ENCODE peak calls at places on chromosome 20, in eight cellular contexts. B is CD8-positive, alpha-beta T cell; P is pancreas; C is cardiac muscle cell; W is H9; V is HepG2; U is mammary epithelial cell; O is HFFc6. E is an unnamed sample.

GRCh38 chr20:62969179-62969760 is 16.8 kb downstream of the SLC17A9 start:
- DNase-seq in V (no peak), B (no peak), C (no peak), W (no peak), P (no peak), O (no peak), U (no peak), E (no peak)

GRCh38 chr20:3222635-3223600 is 13.6 kb downstream of the ITPA start:
- DNase-seq in P (no peak), V (peak), C (no peak), O (no peak), U (no peak), B (peak), W (no peak), E (no peak)

GRCh38 chr20:7152071-7152470 is 384.6 kb downstream of the BMP2 start:
- DNase-seq in V (no peak), O (no peak), W (no peak), U (peak), P (no peak), B (no peak), C (no peak), E (no peak)

GRCh38 chr20:36885355-36885754 is 9.4 kb downstream of the TLDC2 start:
- DNase-seq in B (no peak), C (no peak), U (no peak), W (no peak), V (no peak), O (no peak), P (no peak), E (no peak)

GRCh38 chr20:53678315-53678989 is 84.8 kb upstream of the ZNF217 start:
- DNase-seq in B (no peak), V (no peak), U (no peak), C (no peak), O (no peak), P (no peak), W (no peak), E (no peak)

GRCh38 chr20:36862857-36863668 is 12.9 kb upstream of the TLDC2 start:
- DNase-seq in W (no peak), C (peak), O (no peak), B (no peak), P (no peak), U (no peak), V (no peak), E (peak)

GRCh38 chr20:6651016-6651415 is 116.5 kb upstream of the BMP2 start:
- DNase-seq in U (peak), B (no peak), P (no peak), W (no peak), C (no peak), O (no peak), V (no peak), E (no peak)

GRCh38 chr20:44748005-44748370 is 2.3 kb downstream of the KCNK15 start:
- DNase-seq in W (no peak), U (no peak), B (no peak), O (no peak), C (no peak), V (peak), P (no peak), E (no peak)

GRCh38 chr20:41453006-41453950 is 86.7 kb upstream of the EMILIN3 start:
- DNase-seq in C (no peak), P (no peak), U (no peak), O (no peak), V (no peak), W (no peak), B (no peak), E (no peak)

GRCh38 chr20:13119583-13119982 is 101.5 kb upstream of the ISM1 start:
- DNase-seq in O (peak), W (peak), B (peak), U (peak), V (peak), C (peak), P (peak), E (peak)

GRCh38 chr20:31390490-31390889 is at the start of gene DEFB119:
- DNase-seq in U (no peak), P (no peak), V (no peak), B (no peak), W (no peak), C (no peak), O (no peak), E (no peak)

GRCh38 chr20:63454729-63455567 is 17.5 kb downstream of the KCNQ2 start:
- DNase-seq in U (no peak), O (no peak), P (no peak), W (no peak), V (no peak), B (no peak), C (no peak), E (no peak)

GRCh38 chr20:61297981-61298380 is 45.9 kb downstream of the CDH4 start:
- DNase-seq in B (no peak), V (no peak), U (peak), P (no peak), C (no peak), O (no peak), W (no peak), E (no peak)

GRCh38 chr20:23282546-23282945 is 68.0 kb upstream of the NXT1 start:
- DNase-seq in U (no peak), V (no peak), B (no peak), P (no peak), W (no peak), C (no peak), O (no peak), E (no peak)

GRCh38 chr20:48763183-48764030 is 64.4 kb downstream of the PREX1 start:
- DNase-seq in C (no peak), O (no peak), B (no peak), W (no peak), P (no peak), V (no peak), U (no peak), E (no peak)

GRCh38 chr20:53081916-53082863 is 110.0 kb downstream of the TSHZ2 start:
- DNase-seq in V (peak), U (no peak), P (no peak), C (no peak), B (no peak), W (no peak), O (no peak), E (no peak)

GRCh38 chr20:44756956-44757355 is 11.3 kb downstream of the KCNK15 start:
- DNase-seq in V (no peak), C (no peak), W (no peak), O (no peak), P (no peak), U (no peak), B (no peak), E (no peak)

GRCh38 chr20:9051508-9051907 is 17.4 kb upstream of the PLCB4 start:
- DNase-seq in U (peak), C (no peak), W (no peak), O (peak), B (no peak), P (no peak), V (peak), E (no peak)

GRCh38 chr20:35048739-35049138 is 43.9 kb downstream of the TRPC4AP start:
- DNase-seq in V (peak), W (no peak), B (no peak), U (no peak), C (no peak), P (no peak), O (no peak), E (no peak)

GRCh38 chr20:63962426-63963347 is 6.5 kb upstream of the UCKL1 start:
- DNase-seq in U (no peak), P (no peak), V (no peak), O (no peak), C (no peak), B (no peak), W (no peak), E (no peak)

GRCh38 chr20:35333606-35334005 is 41.4 kb upstream of the FAM83C start:
- DNase-seq in U (no peak), C (no peak), V (no peak), B (no peak), O (no peak), W (no peak), P (no peak), E (no peak)

GRCh38 chr20:44848254-44849015 is 37.1 kb upstream of the YWHAB start:
- DNase-seq in P (no peak), W (no peak), V (no peak), O (no peak), U (peak), B (no peak), C (no peak), E (no peak)

GRCh38 chr20:44827401-44827800 is 17.1 kb upstream of the RIMS4 start:
- DNase-seq in U (no peak), C (no peak), P (no peak), V (no peak), O (no peak), W (no peak), B (no peak), E (no peak)

GRCh38 chr20:63317601-63318291 is 24.8 kb downstream of the COL20A1 start:
- DNase-seq in O (no peak), B (no peak), U (no peak), P (no peak), V (no peak), C (no peak), W (no peak), E (no peak)

GRCh38 chr20:24738981-24739633 is 210.0 kb upstream of the CST7 start:
- DNase-seq in V (no peak), O (no peak), U (no peak), P (no peak), B (no peak), C (no peak), W (no peak), E (no peak)

GRCh38 chr20:31987744-31988143 is 19.8 kb downstream of the XKR7 start:
- DNase-seq in C (no peak), P (no peak), W (no peak), O (peak), B (no peak), V (peak), U (peak), E (no peak)

GRCh38 chr20:61993058-61993457 is 72.6 kb downstream of the TAF4 start:
- DNase-seq in W (no peak), V (no peak), B (no peak), O (no peak), P (no peak), C (no peak), U (no peak), E (no peak)

GRCh38 chr20:49850463-49851233 is 38.0 kb downstream of the SLC9A8 start:
- DNase-seq in C (no peak), B (no peak), V (no peak), U (peak), W (no peak), O (peak), P (no peak), E (no peak)

GRCh38 chr20:5550738-5551529 is 199.3 kb upstream of the SHLD1 start:
- DNase-seq in W (no peak), B (no peak), P (no peak), O (no peak), V (no peak), U (no peak), C (peak), E (no peak)

GRCh38 chr20:14441201-14441600 is 103.8 kb upstream of the FLRT3 start:
- DNase-seq in U (peak), P (no peak), V (no peak), O (no peak), W (no peak), B (no peak), C (no peak), E (no peak)

GRCh38 chr20:9036593-9036992 is 32.3 kb upstream of the PLCB4 start:
- DNase-seq in V (no peak), W (no peak), P (no peak), O (no peak), C (no peak), U (no peak), B (no peak), E (no peak)

GRCh38 chr20:53162251-53162835 is 190.2 kb downstream of the TSHZ2 start:
- DNase-seq in P (peak), B (no peak), O (peak), U (peak), W (peak), C (peak), V (no peak), E (peak)

DNA sequence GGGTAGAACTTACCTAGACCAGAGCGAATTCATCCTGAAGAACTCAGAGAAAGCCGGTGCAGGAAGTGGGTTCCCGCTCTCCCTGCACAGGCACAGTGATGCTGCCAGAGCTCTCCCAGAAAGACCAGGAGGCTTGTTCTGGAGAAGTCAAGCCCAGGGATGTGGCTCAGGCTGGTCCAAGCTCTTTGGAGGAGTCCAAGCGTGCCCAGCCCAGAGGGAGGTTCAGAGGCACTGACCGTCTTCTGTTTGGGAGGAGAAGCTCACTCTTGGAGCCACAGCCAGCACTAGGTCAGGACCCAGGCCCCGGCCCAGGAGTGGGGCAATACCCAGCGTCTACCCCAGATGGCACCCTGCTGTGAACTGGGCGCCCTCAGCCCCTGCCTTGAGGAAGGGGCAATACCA is 1.5 kb upstream of the PMEPA1 start:
- DNase-seq in V (no peak), U (no peak), P (no peak), B (no peak), C (no peak), W (no peak), O (no peak), E (peak)
- TF ChIP-seq CTCF in V (no peak), U (no peak), P (no peak), B (no peak), C (no peak), W (no peak), O (peak), E (no peak)

GRCh38 chr20:47300071-47300470 is 56.4 kb downstream of the ZMYND8 start:
- DNase-seq in U (no peak), O (peak), C (no peak), W (no peak), B (no peak), P (no peak), V (no peak), E (no peak)
- TF ChIP-seq CTCF in U (no peak), O (no peak), C (no peak), W (no peak), B (no peak), P (no peak), V (no peak), E (no peak)

DNA sequence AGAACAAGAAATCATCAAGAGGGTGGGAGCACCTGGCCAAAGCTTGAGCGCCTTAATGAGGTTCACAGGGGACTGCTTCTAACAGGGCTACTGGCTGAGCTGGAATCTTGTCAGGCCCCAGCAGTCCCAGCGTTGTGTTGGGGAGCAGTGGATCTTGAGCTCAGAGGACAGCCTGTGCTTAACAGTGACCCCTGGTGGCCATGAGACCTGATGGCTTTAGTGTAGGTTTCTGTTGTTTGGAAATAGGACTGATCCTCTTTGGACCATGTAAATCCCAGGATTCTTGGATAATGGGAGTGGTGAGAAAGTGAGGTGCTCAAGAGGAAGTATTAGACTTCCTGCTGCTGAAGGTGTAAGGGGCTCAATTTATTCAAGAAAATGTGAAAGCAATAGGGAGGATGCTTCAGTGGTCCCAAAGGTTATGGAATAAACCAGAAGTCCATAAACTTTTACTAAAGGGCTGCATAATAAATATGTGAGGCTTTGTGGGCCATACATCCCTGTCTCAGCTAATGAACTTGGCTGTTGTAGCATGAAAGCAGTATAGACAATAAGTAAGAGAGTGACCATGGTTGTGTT is 216.2 kb downstream of the NFATC2 start:
- DNase-seq in U (no peak), P (no peak), C (peak), W (peak), V (peak), B (peak), O (peak), E (peak)
- TF ChIP-seq CTCF in U (peak), P (no peak), C (peak), W (peak), V (peak), B (no peak), O (peak), E (peak)

DNA sequence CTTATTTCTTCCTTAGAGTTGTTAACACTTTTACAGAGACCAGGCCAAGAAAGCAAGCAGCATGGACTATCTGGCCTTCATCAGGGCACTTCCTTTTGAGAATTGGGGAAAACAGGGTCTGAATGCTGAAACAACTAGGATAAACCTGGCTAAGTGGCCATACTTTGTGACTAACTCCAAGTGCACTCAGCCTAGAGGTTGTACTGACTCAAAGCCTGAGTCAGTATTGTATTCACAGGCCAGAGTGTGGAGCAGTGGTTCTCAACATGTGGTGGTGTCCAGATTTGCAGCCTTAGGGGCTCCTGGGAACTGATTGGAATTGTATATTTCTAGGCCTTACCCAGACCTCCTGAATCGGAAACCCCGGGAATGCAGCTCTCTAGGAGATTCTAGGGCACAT is 20.1 kb downstream of the SEC23B start:
- DNase-seq in C (no peak), U (peak), B (no peak), V (no peak), P (no peak), O (peak), W (no peak), E (no peak)
- TF ChIP-seq CTCF in C (no peak), U (no peak), B (no peak), V (no peak), P (no peak), O (no peak), W (no peak), E (no peak)

DNA sequence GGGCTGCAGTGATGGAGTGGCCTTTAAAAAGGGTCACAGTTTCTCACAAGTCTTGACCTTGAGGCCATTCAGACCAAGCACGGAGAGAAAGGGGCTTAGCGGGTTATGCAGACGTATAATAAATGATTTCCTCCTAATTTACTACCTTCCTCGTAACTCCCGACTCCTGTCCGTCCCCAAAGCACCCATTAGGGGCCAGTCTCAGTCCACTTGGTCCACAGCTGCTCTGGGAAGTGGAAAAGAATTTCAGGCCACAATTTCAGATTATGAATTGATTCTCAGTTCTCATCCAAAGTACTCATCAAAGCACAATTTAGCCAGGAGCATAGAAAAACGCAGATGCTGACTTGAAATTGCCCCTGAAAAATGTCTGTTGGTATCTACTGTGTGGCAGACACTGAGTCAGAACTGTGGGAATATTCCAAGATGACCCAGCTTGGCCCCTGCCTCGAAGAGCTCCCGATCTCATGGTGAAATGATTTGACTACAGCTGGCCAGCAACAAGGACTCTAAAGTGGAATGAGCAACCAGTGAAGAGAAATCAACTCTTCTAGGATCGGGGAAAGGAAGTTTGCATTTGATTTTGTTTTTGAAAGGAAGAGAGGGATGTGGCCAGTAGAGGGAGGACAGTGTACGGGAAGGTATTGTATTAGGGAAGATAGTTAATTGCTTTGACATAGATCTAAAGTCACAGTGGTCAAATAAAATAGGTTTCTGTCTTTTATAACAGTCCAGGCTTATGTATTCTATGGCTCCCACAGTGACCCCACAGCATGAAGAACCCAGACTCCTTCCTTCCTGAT is 15.2 kb upstream of the STK35 start:
- DNase-seq in V (no peak), C (no peak), U (no peak), B (no peak), W (no peak), P (no peak), O (no peak), E (no peak)
- TF ChIP-seq CTCF in V (no peak), C (peak), U (peak), B (no peak), W (no peak), P (no peak), O (peak), E (peak)

GRCh38 chr20:58988565-58988882 is 7.5 kb downstream of the NELFCD start:
- DNase-seq in C (no peak), B (no peak), P (peak), O (no peak), W (no peak), V (no peak), U (no peak), E (peak)

GRCh38 chr20:58985656-58986055 is 4.6 kb downstream of the NELFCD start:
- DNase-seq in V (no peak), W (no peak), B (no peak), U (no peak), O (no peak), C (no peak), P (no peak), E (no peak)

GRCh38 chr20:58987790-58988564 is 6.9 kb downstream of the NELFCD start:
- DNase-seq in P (peak), W (no peak), U (no peak), V (no peak), B (no peak), C (no peak), O (no peak), E (peak)

GRCh38 chr20:58986286-58986967 is 5.4 kb downstream of the NELFCD start:
- DNase-seq in B (no peak), V (no peak), P (no peak), W (no peak), O (no peak), U (no peak), C (no peak), E (peak)

DNA sequence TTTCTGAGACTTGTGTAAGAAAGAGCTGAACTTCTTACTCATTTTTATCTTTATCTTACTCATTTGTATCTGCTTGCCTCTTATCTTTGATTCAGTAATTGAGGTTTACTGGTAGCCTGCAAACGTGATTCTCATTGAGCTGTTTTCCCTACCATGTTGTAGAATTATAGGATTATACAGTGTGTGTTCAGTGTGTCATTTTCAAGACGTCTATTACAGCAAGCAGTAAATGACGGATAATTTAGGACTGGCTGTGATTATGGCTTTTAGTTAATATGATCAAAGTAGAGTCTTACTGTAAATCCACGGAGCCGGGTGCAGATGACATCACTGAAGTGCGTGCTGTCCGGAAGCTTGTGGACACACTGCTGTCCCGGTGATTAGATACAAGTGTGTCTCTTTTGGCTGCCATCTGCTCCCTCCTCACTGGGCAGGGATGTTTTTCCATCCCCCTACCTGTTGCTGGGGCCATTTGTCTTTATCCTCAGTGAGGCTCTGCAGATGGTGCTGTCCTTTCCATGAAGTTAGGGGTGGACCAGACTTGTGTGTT is 6.0 kb downstream of the NELFCD start:
- DNase-seq in W (no peak), B (no peak), C (no peak), U (no peak), P (peak), V (no peak), O (no peak), E (peak)
- TF ChIP-seq CTCF in W (no peak), B (no peak), C (no peak), U (no peak), P (no peak), V (no peak), O (no peak), E (no peak)

GRCh38 chr20:46939031-46939430 is 44.4 kb downstream of the EYA2 start:
- DNase-seq in W (peak), B (no peak), O (peak), U (no peak), P (no peak), V (peak), C (no peak), E (peak)
- TF ChIP-seq CTCF in W (peak), B (no peak), O (peak), U (peak), P (no peak), V (no peak), C (no peak), E (peak)

E was measured in endodermal cell.